ENCODE peak calls at places on chromosomes 16 and 17, in four cellular contexts. R is IMR-90, Z is upper lobe of right lung, B is omental fat pad. T is an unnamed sample.
A peak's percentile ranks its signal among the peaks of the same experiment; 100 is the strongest.

GRCh38 chr17:4143563-4144410 is 790 bp downstream of the CYB5D2 start:
- DNase-seq in R (peak; percentile 92), Z (peak; percentile 95), B (peak; percentile 79), T (peak; percentile 94)

GRCh38 chr17:74690409-74690825 is 22.3 kb downstream of the CD300LF start:
- DNase-seq in R (no peak), Z (no peak), B (no peak), T (no peak)

GRCh38 chr16:86476956-86477530 is 33.3 kb upstream of the FOXF1 start:
- DNase-seq in R (no peak), Z (no peak), B (no peak), T (no peak)

GRCh38 chr17:6639651-6640535 is 618 bp downstream of the KIAA0753 start:
- DNase-seq in R (peak; percentile 38), Z (peak; percentile 82), B (no peak), T (peak; percentile 57)

GRCh38 chr16:84839054-84839453 is 19.3 kb downstream of the CRISPLD2 start:
- DNase-seq in R (peak; percentile 80), Z (no peak), B (no peak), T (peak; percentile 85)

GRCh38 chr16:64459821-64460220 is 662.0 kb downstream of the CDH11 start:
- DNase-seq in R (peak; percentile 44), Z (no peak), B (no peak), T (peak; percentile 89)

GRCh38 chr17:29709861-29710849 is 87.4 kb upstream of the CORO6 start:
- DNase-seq in R (peak; percentile 52), Z (no peak), B (no peak), T (peak; percentile 74)

GRCh38 chr17:77494664-77495435 is 354.1 kb downstream of the SEC14L1 start:
- DNase-seq in R (peak; percentile 68), Z (peak; percentile 87), B (peak; percentile 57), T (peak; percentile 74)

GRCh38 chr17:30920282-30920681 is 1.5 kb upstream of the ADAP2 start:
- DNase-seq in R (peak; percentile 69), Z (no peak), B (no peak), T (peak; percentile 53)

GRCh38 chr16:13186813-13187212 is 285.4 kb downstream of the SHISA9 start:
- DNase-seq in R (no peak), Z (no peak), B (no peak), T (no peak)

GRCh38 chr16:72467157-72467759 is 295.3 kb upstream of the PMFBP1 start:
- DNase-seq in R (peak; percentile 60), Z (no peak), B (no peak), T (peak; percentile 81)

GRCh38 chr17:1267471-1267947 is 2.7 kb upstream of the BHLHA9 start:
- DNase-seq in R (no peak), Z (no peak), B (no peak), T (no peak)

GRCh38 chr17:57861737-57862409 is 12.0 kb upstream of the MRPS23 start:
- DNase-seq in R (no peak), Z (peak; percentile 85), B (no peak), T (no peak)

GRCh38 chr17:73030501-73030911 is 62.0 kb downstream of the SLC39A11 start:
- DNase-seq in R (peak; percentile 24), Z (no peak), B (no peak), T (no peak)

GRCh38 chr17:20098314-20098713 is 89.2 kb downstream of the SPECC1 start:
- DNase-seq in R (no peak), Z (no peak), B (no peak), T (no peak)

DNA sequence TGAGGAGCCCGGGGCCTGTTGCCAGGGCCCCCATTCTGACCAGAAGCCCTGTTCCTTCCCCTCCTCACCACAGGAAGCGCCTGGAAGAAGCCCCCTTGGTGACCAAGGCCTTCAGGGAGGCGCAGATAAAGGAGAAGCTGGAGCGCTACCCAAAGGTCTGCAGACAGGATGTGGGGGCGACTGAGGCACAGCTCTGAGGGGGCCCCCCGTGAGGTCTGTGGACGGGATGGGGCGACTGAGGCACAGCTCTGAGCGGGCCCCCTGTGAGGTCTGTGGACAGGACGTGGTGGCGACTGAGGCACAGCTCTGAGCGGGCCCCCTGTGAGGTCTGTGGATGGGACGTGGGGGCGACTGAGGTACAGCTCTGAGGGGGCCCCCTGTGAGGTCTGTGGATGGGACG is 13.3 kb downstream of the CENPX start:
- DNase-seq in R (no peak), Z (no peak), B (no peak), T (no peak)
- TF ChIP-seq CTCF in R (no peak), Z (no peak), B (no peak), T (no peak)

GRCh38 chr16:82641336-82641984 is 14.7 kb downstream of the CDH13 start:
- DNase-seq in R (peak; percentile 57), Z (no peak), B (no peak), T (peak; percentile 80)
- TF ChIP-seq CTCF in R (peak; percentile 61), Z (no peak), B (no peak), T (peak; percentile 72)

GRCh38 chr16:28597692-28598261 is 927 bp upstream of the SULT1A2 start:
- DNase-seq in R (no peak), Z (peak; percentile 84), B (no peak), T (peak; percentile 47)
- TF ChIP-seq CTCF in R (no peak), Z (peak; percentile 19), B (no peak), T (peak; percentile 35)

GRCh38 chr16:55294129-55294528 is 29.9 kb upstream of the IRX6 start:
- DNase-seq in R (no peak), Z (no peak), B (no peak), T (no peak)
- TF ChIP-seq CTCF in R (no peak), Z (no peak), B (no peak), T (no peak)

GRCh38 chr16:3305109-3306068 is at the start of the genes TIGD7 and ZNF75A:
- DNase-seq in R (peak; percentile 88), Z (peak; percentile 94), B (no peak), T (peak; percentile 93)
- TF ChIP-seq CTCF in R (peak; percentile 4), Z (no peak), B (no peak), T (no peak)